ENCODE peak calls at places on chromosomes 2 and 18, in seven cellular contexts. G, V, W, D, A, C and M are unnamed samples.
A peak's percentile ranks its signal among the peaks of the same experiment; 100 is the strongest.

GRCh38 chr2:105278654-105279053 is 37.1 kb downstream of the GPR45 start:
- DNase-seq in G (no peak), V (no peak), W (no peak), D (no peak), A (no peak), C (no peak), M (no peak)

GRCh38 chr2:70643715-70644114 is 90.1 kb upstream of the TGFA start:
- DNase-seq in G (no peak), V (peak; percentile 47), W (peak; percentile 63), D (no peak), A (peak; percentile 85), C (no peak), M (no peak)

GRCh38 chr2:63590621-63591408 is 2.1 kb downstream of the MDH1 start:
- DNase-seq in G (peak; percentile 66), V (no peak), W (no peak), D (no peak), A (no peak), C (peak; percentile 10), M (no peak)

GRCh38 chr18:59994357-59994756 is 94.6 kb downstream of the PMAIP1 start:
- DNase-seq in G (peak; percentile 45), V (no peak), W (no peak), D (peak; percentile 12), A (no peak), C (no peak), M (no peak)

GRCh38 chr2:221897718-221898117 is 325.6 kb upstream of the EPHA4 start:
- DNase-seq in G (no peak), V (no peak), W (no peak), D (no peak), A (no peak), C (no peak), M (no peak)

GRCh38 chr2:34105015-34105767 is 506.1 kb upstream of the FAM98A start:
- DNase-seq in G (peak; percentile 68), V (no peak), W (no peak), D (peak; percentile 83), A (no peak), C (no peak), M (no peak)

GRCh38 chr2:201648-202433 is 62.0 kb downstream of the SH3YL1 start:
- DNase-seq in G (no peak), V (no peak), W (no peak), D (no peak), A (no peak), C (no peak), M (no peak)

GRCh38 chr18:78735131-78736014 is 244.2 kb upstream of the SALL3 start:
- DNase-seq in G (no peak), V (no peak), W (peak; percentile 20), D (no peak), A (peak; percentile 41), C (no peak), M (no peak)

GRCh38 chr2:152098798-152099654 is at the start of gene CACNB4:
- DNase-seq in G (peak; percentile 15), V (no peak), W (peak; percentile 75), D (no peak), A (peak; percentile 76), C (peak; percentile 51), M (no peak)

GRCh38 chr2:29273004-29273703 is 157.9 kb downstream of the CLIP4 start:
- DNase-seq in G (no peak), V (no peak), W (no peak), D (no peak), A (peak; percentile 20), C (no peak), M (no peak)

GRCh38 chr18:63301458-63301857 is 18.1 kb downstream of the BCL2 start:
- DNase-seq in G (no peak), V (no peak), W (no peak), D (no peak), A (no peak), C (no peak), M (no peak)

GRCh38 chr2:239548491-239548890 is 147.7 kb upstream of the HDAC4 start:
- DNase-seq in G (no peak), V (no peak), W (no peak), D (no peak), A (no peak), C (no peak), M (no peak)

GRCh38 chr2:96877513-96878159 is 7.8 kb upstream of the SEMA4C start:
- DNase-seq in G (no peak), V (no peak), W (no peak), D (no peak), A (no peak), C (no peak), M (no peak)

GRCh38 chr2:12217206-12217605 is 470.8 kb downstream of the LPIN1 start:
- DNase-seq in G (no peak), V (no peak), W (no peak), D (no peak), A (no peak), C (no peak), M (no peak)

GRCh38 chr2:164061129-164061746 is 325.4 kb upstream of the FIGN start:
- DNase-seq in G (peak; percentile 62), V (peak; percentile 66), W (peak; percentile 65), D (peak; percentile 21), A (peak; percentile 90), C (no peak), M (peak; percentile 5)

GRCh38 chr2:231276986-231277385 is 78.6 kb downstream of the ARMC9 start:
- DNase-seq in G (no peak), V (no peak), W (no peak), D (no peak), A (no peak), C (no peak), M (no peak)

GRCh38 chr2:44972771-44973535 is 31.5 kb downstream of the SIX3 start:
- DNase-seq in G (no peak), V (no peak), W (no peak), D (no peak), A (peak; percentile 65), C (no peak), M (no peak)

GRCh38 chr18:3192752-3193151 is 27.0 kb downstream of the MYOM1 start:
- DNase-seq in G (no peak), V (no peak), W (no peak), D (no peak), A (no peak), C (no peak), M (no peak)

GRCh38 chr2:168443818-168444217 is 12.3 kb upstream of the CERS6 start:
- DNase-seq in G (no peak), V (no peak), W (no peak), D (no peak), A (no peak), C (no peak), M (no peak)

GRCh38 chr2:232263295-232263694 is 115.3 kb upstream of the ALPP start:
- DNase-seq in G (no peak), V (no peak), W (no peak), D (no peak), A (no peak), C (no peak), M (no peak)

GRCh38 chr2:71938659-71939587 is 208.7 kb downstream of the CYP26B1 start:
- DNase-seq in G (no peak), V (no peak), W (peak; percentile 11), D (no peak), A (peak; percentile 29), C (no peak), M (no peak)

DNA sequence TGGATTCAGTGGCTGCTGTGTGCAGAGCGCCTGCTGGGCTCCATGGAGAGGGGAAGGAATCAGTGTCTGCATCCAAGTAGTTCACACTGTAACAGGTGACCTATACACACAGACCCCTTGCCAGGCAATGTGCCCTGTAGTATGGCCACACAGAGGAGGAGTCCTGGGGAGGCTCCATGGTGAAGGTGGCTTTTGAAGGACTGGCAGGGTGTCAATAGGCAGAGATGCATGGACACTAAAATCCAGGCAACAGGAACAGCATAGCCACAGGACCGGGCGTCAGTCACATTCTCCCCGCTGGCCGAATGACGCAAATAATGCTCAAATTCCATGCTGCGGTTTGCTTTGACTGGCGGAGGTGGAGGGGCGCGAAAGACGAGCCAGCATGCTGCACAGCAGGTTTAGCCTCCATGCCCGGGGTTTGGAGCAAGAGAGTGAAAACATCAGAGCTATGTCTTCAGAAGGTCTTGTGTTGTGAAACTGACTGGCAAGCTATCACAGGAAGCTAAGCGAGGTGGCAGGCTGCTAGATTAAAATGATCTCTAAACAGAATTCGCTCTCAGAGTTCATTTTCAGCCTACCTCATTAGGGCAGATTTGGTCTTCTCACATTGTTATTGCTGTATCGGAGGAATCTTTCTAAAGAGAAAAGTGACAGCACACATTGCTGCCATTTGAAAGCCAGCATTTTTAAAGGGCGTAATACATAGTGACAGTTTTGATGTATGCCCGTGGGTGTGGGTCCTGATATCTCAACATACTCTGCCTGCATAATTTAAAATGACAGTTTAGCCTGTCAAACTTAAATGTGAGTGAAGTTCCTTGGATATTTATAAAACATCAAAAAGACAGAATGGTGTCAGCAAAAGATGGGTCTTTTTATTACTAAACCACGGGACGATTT is 1.1 kb upstream of the CHMP1B start:
- DNase-seq in G (peak; percentile 99), V (peak; percentile 79), W (no peak), D (peak; percentile 96), A (peak; percentile 69), C (peak; percentile 63), M (no peak)
- TF ChIP-seq CTCF in G (peak; percentile 29), V (no peak), W (no peak), D (no peak), A (no peak), C (no peak), M (no peak)

GRCh38 chr2:174984561-174984960 is 20.6 kb downstream of the CHN1 start:
- DNase-seq in G (no peak), V (no peak), W (no peak), D (no peak), A (no peak), C (no peak), M (no peak)

GRCh38 chr2:174979996-174980395 is 25.2 kb downstream of the CHN1 start:
- DNase-seq in G (no peak), V (no peak), W (no peak), D (no peak), A (no peak), C (no peak), M (no peak)

GRCh38 chr2:174981336-174981735 is 23.8 kb downstream of the CHN1 start:
- DNase-seq in G (no peak), V (no peak), W (no peak), D (no peak), A (no peak), C (no peak), M (no peak)

DNA sequence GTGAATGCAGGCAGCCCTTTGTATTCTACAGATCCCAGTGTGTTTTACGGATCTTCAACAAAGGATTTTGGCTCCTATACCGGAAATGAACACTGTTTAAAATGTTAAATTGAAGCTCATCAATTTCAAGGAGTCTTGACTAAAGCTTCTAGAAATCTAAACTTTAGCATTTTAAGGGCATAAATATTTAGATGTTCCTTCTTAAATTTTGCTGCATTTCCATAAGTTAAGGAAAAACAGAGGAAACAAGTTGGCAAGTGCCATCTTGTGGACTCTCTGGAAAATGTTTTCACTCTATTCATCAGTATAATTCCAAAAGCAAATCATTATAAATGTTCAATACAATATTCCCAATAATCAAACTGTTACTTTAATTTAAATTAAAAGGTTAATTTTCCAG is 19.6 kb downstream of the CHN1 start:
- DNase-seq in G (peak; percentile 65), V (no peak), W (no peak), D (peak; percentile 65), A (no peak), C (no peak), M (no peak)
- TF ChIP-seq CTCF in G (peak; percentile 63), V (no peak), W (peak; percentile 81), D (peak; percentile 84), A (peak; percentile 80), C (no peak), M (no peak)

GRCh38 chr2:110679337-110679707 is 1.5 kb upstream of the BUB1 start:
- DNase-seq in G (no peak), V (no peak), W (no peak), D (no peak), A (no peak), C (no peak), M (no peak)
- TF ChIP-seq CTCF in G (peak; percentile 22), V (no peak), W (peak; percentile 16), D (peak; percentile 17), A (peak; percentile 29), C (no peak), M (no peak)

GRCh38 chr2:240919161-240919781 is 13.1 kb downstream of the CROCC2 start:
- DNase-seq in G (no peak), V (no peak), W (no peak), D (no peak), A (peak; percentile 39), C (no peak), M (no peak)
- TF ChIP-seq CTCF in G (no peak), V (no peak), W (no peak), D (no peak), A (no peak), C (no peak), M (no peak)